ENCODE peak calls at places on chromosomes 7 and 10, in five cellular contexts. Y is SJSA1, H is amygdala, Q is ACHN, W is GM23248. X is an unnamed sample.

GRCh38 chr7:134420509-134421125 is 38.3 kb downstream of the AKR1B1 start:
- DNase-seq in W (peak; percentile 81), Y (no peak), H (peak; percentile 16), Q (peak; percentile 76), X (peak; percentile 69)

GRCh38 chr10:97024181-97025073 is 161.3 kb downstream of the SLIT1 start:
- DNase-seq in W (peak; percentile 67), Y (peak; percentile 69), H (no peak), Q (peak; percentile 72), X (no peak)

GRCh38 chr10:76711374-76711997 is 926.1 kb downstream of the KCNMA1 start:
- DNase-seq in Y (no peak), H (no peak), W (no peak), Q (no peak), X (no peak)

GRCh38 chr7:29331163-29331562 is 136.6 kb downstream of the CHN2 start:
- DNase-seq in H (no peak), Y (no peak), Q (no peak), W (no peak), X (no peak)

GRCh38 chr10:132131581-132132250 is 55.0 kb upstream of the DPYSL4 start:
- DNase-seq in W (no peak), Y (no peak), H (no peak), Q (no peak), X (no peak)

GRCh38 chr10:17025444-17026295 is 103.9 kb downstream of the CUBN start:
- DNase-seq in Q (peak; percentile 66), Y (peak; percentile 93), W (peak; percentile 100), H (no peak), X (peak; percentile 66)

GRCh38 chr10:67924136-67924535 is 39.7 kb downstream of the SIRT1 start:
- DNase-seq in W (no peak), Y (no peak), H (no peak), Q (no peak), X (no peak)

GRCh38 chr10:133350950-133351329 is 3.8 kb downstream of the PRAP1 start:
- DNase-seq in Q (no peak), W (no peak), H (no peak), Y (no peak), X (no peak)

GRCh38 chr7:158975526-158976467 is 119.4 kb downstream of the DYNC2I1 start:
- DNase-seq in Y (no peak), H (no peak), W (no peak), Q (no peak), X (peak; percentile 70)

GRCh38 chr7:28957064-28957821 is 887 bp downstream of the TRIL start:
- DNase-seq in Q (no peak), H (no peak), Y (no peak), W (peak; percentile 30), X (peak; percentile 58)

GRCh38 chr10:4194231-4194630 is 409.2 kb upstream of the KLF6 start:
- DNase-seq in Q (no peak), Y (no peak), H (no peak), W (peak; percentile 64), X (no peak)

GRCh38 chr7:137890449-137890916 is 43.7 kb upstream of the DGKI start:
- DNase-seq in Q (no peak), H (no peak), W (no peak), Y (no peak), X (no peak)

GRCh38 chr7:27172823-27173411 is 1.2 kb downstream of the HOXA10 start:
- DNase-seq in W (peak; percentile 82), Y (peak; percentile 86), Q (peak; percentile 73), H (no peak), X (peak; percentile 35)

GRCh38 chr10:116845823-116846222 is 3.5 kb upstream of the ENO4 start:
- DNase-seq in Y (no peak), W (peak; percentile 29), Q (peak; percentile 41), H (no peak), X (peak; percentile 32)

GRCh38 chr10:24645784-24646183 is 77.9 kb downstream of the ARHGAP21 start:
- DNase-seq in Y (no peak), W (peak; percentile 12), H (no peak), Q (no peak), X (no peak)

GRCh38 chr10:45224219-45224841 is 91.1 kb downstream of the OR13A1 start:
- DNase-seq in Q (no peak), Y (no peak), W (no peak), H (no peak), X (no peak)

GRCh38 chr7:47478017-47478344 is 103.9 kb downstream of the TNS3 start:
- DNase-seq in H (no peak), W (peak; percentile 64), Q (no peak), Y (no peak), X (no peak)

GRCh38 chr10:86630079-86630478 is 24.3 kb upstream of the OPN4 start:
- DNase-seq in Q (no peak), W (peak; percentile 38), Y (no peak), H (no peak), X (no peak)

GRCh38 chr10:36712695-36713094 is 412.7 kb upstream of the ANKRD30A start:
- DNase-seq in Q (no peak), W (peak; percentile 11), Y (no peak), H (no peak), X (no peak)

GRCh38 chr7:83693281-83693680 is 44.3 kb upstream of the SEMA3E start:
- DNase-seq in W (no peak), H (no peak), Y (no peak), Q (no peak), X (no peak)

GRCh38 chr7:32881074-32881982 is 10.2 kb downstream of the KBTBD2 start:
- DNase-seq in Q (no peak), Y (no peak), W (peak; percentile 52), H (no peak), X (peak; percentile 17)

GRCh38 chr7:149202831-149203231 is 7.5 kb downstream of the ZNF282 start:
- DNase-seq in Y (no peak), Q (no peak), W (peak; percentile 75), H (no peak), X (no peak)

GRCh38 chr7:129188892-129189660 is 643 bp downstream of the SMO start:
- DNase-seq in Y (no peak), Q (peak; percentile 42), H (no peak), W (peak; percentile 68), X (no peak)

GRCh38 chr7:101779267-101779666 is 38.2 kb upstream of the CUX1 start:
- DNase-seq in Q (no peak), W (no peak), H (no peak), Y (no peak), X (no peak)

X was measured in A673.